ENCODE peak calls at places on chromosomes 4 and X, in six cellular contexts. One of them, this sample, is unnamed.

GRCh38 chr4:138537739-138538138 is 295.6 kb upstream of the SLC7A11 start:
- DNase-seq in progenitor cell of endocrine pancreas: no peak
- DNase-seq in GM06990: no peak
- DNase-seq in HFFc6: no peak
- DNase-seq in GM10248: no peak
- DNase-seq in PC-3: no peak
- DNase-seq in this sample: no peak

GRCh38 chr4:132513491-132513890 is 635.6 kb upstream of the PCDH10 start:
- DNase-seq in PC-3: no peak
- DNase-seq in progenitor cell of endocrine pancreas: no peak
- DNase-seq in HFFc6: no peak
- DNase-seq in GM10248: no peak
- DNase-seq in GM06990: no peak
- DNase-seq in this sample: no peak

GRCh38 chr4:80948995-80949394 is 81.5 kb upstream of the BMP3 start:
- DNase-seq in GM06990: no peak
- DNase-seq in PC-3: no peak
- DNase-seq in HFFc6: no peak
- DNase-seq in GM10248: no peak
- DNase-seq in progenitor cell of endocrine pancreas: no peak
- DNase-seq in this sample: no peak

GRCh38 chr4:83320548-83320947 is 14.1 kb downstream of the HPSE start:
- DNase-seq in HFFc6: peak
- DNase-seq in GM10248: no peak
- DNase-seq in progenitor cell of endocrine pancreas: no peak
- DNase-seq in GM06990: no peak
- DNase-seq in PC-3: peak
- DNase-seq in this sample: peak

GRCh38 chr4:82017680-82018079 is 356.1 kb downstream of the HNRNPD start:
- DNase-seq in GM06990: peak
- DNase-seq in GM10248: peak
- DNase-seq in HFFc6: no peak
- DNase-seq in progenitor cell of endocrine pancreas: no peak
- DNase-seq in PC-3: peak
- DNase-seq in this sample: peak

GRCh38 chrX:22404297-22404696 is 131.6 kb downstream of the CBLL2 start:
- DNase-seq in GM06990: no peak
- DNase-seq in progenitor cell of endocrine pancreas: no peak
- DNase-seq in GM10248: no peak
- DNase-seq in PC-3: no peak
- DNase-seq in HFFc6: no peak
- DNase-seq in this sample: no peak

GRCh38 chrX:122641826-122642225 is 542.3 kb upstream of the GRIA3 start:
- DNase-seq in PC-3: no peak
- DNase-seq in GM10248: no peak
- DNase-seq in GM06990: no peak
- DNase-seq in HFFc6: no peak
- DNase-seq in progenitor cell of endocrine pancreas: no peak
- DNase-seq in this sample: no peak

GRCh38 chr4:140330311-140330900 is 43.0 kb upstream of the SCOC start:
- DNase-seq in PC-3: peak
- DNase-seq in progenitor cell of endocrine pancreas: no peak
- DNase-seq in GM06990: no peak
- DNase-seq in HFFc6: peak
- DNase-seq in GM10248: no peak
- DNase-seq in this sample: peak

GRCh38 chr4:81142744-81143143 is 72.3 kb downstream of the PRKG2 start:
- DNase-seq in GM10248: no peak
- DNase-seq in GM06990: no peak
- DNase-seq in PC-3: no peak
- DNase-seq in HFFc6: no peak
- DNase-seq in progenitor cell of endocrine pancreas: no peak
- DNase-seq in this sample: peak

GRCh38 chr4:104942990-104943758 is 203.5 kb upstream of the TET2 start:
- DNase-seq in HFFc6: no peak
- DNase-seq in progenitor cell of endocrine pancreas: no peak
- DNase-seq in PC-3: no peak
- DNase-seq in GM06990: peak
- DNase-seq in GM10248: no peak
- DNase-seq in this sample: no peak

GRCh38 chr4:7052923-7053715 is 9.9 kb downstream of the TADA2B start:
- DNase-seq in progenitor cell of endocrine pancreas: no peak
- DNase-seq in GM10248: no peak
- DNase-seq in GM06990: no peak
- DNase-seq in PC-3: no peak
- DNase-seq in HFFc6: no peak
- DNase-seq in this sample: no peak

GRCh38 chrX:44234541-44234940 is 108.9 kb downstream of the EFHC2 start:
- DNase-seq in HFFc6: no peak
- DNase-seq in GM06990: no peak
- DNase-seq in PC-3: no peak
- DNase-seq in progenitor cell of endocrine pancreas: no peak
- DNase-seq in GM10248: no peak
- DNase-seq in this sample: no peak

GRCh38 chrX:71994601-71995000 is 84.0 kb downstream of the NHSL2 start:
- DNase-seq in GM10248: no peak
- DNase-seq in GM06990: no peak
- DNase-seq in PC-3: no peak
- DNase-seq in HFFc6: no peak
- DNase-seq in progenitor cell of endocrine pancreas: no peak
- DNase-seq in this sample: no peak

GRCh38 chrX:69268637-69269036 is 103.4 kb upstream of the PJA1 start:
- DNase-seq in GM06990: no peak
- DNase-seq in GM10248: no peak
- DNase-seq in progenitor cell of endocrine pancreas: no peak
- DNase-seq in HFFc6: no peak
- DNase-seq in PC-3: peak
- DNase-seq in this sample: no peak

GRCh38 chr4:105436414-105436813 is 37.4 kb downstream of the PPA2 start:
- DNase-seq in HFFc6: no peak
- DNase-seq in GM06990: no peak
- DNase-seq in GM10248: no peak
- DNase-seq in progenitor cell of endocrine pancreas: no peak
- DNase-seq in PC-3: no peak
- DNase-seq in this sample: no peak

GRCh38 chr4:169649545-169650226 is 29.3 kb downstream of the CLCN3 start:
- DNase-seq in GM10248: no peak
- DNase-seq in HFFc6: no peak
- DNase-seq in PC-3: no peak
- DNase-seq in GM06990: no peak
- DNase-seq in progenitor cell of endocrine pancreas: no peak
- DNase-seq in this sample: no peak

GRCh38 chr4:93617596-93617995 is 211.0 kb upstream of the ATOH1 start:
- DNase-seq in PC-3: no peak
- DNase-seq in GM06990: no peak
- DNase-seq in GM10248: no peak
- DNase-seq in HFFc6: no peak
- DNase-seq in progenitor cell of endocrine pancreas: no peak
- DNase-seq in this sample: peak

GRCh38 chrX:151974336-151975227 is at the start of gene GABRE:
- DNase-seq in GM10248: no peak
- DNase-seq in GM06990: no peak
- DNase-seq in PC-3: no peak
- DNase-seq in HFFc6: no peak
- DNase-seq in progenitor cell of endocrine pancreas: peak
- DNase-seq in this sample: peak

GRCh38 chr4:22514001-22514400 is 1.9 kb downstream of the ADGRA3 start:
- DNase-seq in progenitor cell of endocrine pancreas: no peak
- DNase-seq in PC-3: peak
- DNase-seq in GM06990: no peak
- DNase-seq in GM10248: no peak
- DNase-seq in HFFc6: peak
- DNase-seq in this sample: peak

GRCh38 chr4:112557676-112558411 is 41.9 kb upstream of the NEUROG2 start:
- DNase-seq in GM06990: no peak
- DNase-seq in HFFc6: no peak
- DNase-seq in GM10248: no peak
- DNase-seq in PC-3: no peak
- DNase-seq in progenitor cell of endocrine pancreas: no peak
- DNase-seq in this sample: no peak

GRCh38 chr4:72112514-72113156 is 80.8 kb downstream of the NPFFR2 start:
- DNase-seq in GM10248: peak
- DNase-seq in HFFc6: peak
- DNase-seq in progenitor cell of endocrine pancreas: no peak
- DNase-seq in GM06990: peak
- DNase-seq in PC-3: peak
- DNase-seq in this sample: peak

GRCh38 chr4:81906905-81907304 is 435.2 kb upstream of the RASGEF1B start:
- DNase-seq in HFFc6: no peak
- DNase-seq in progenitor cell of endocrine pancreas: no peak
- DNase-seq in PC-3: no peak
- DNase-seq in GM10248: no peak
- DNase-seq in GM06990: no peak
- DNase-seq in this sample: no peak

GRCh38 chr4:57211131-57211530 is 100.9 kb upstream of the IGFBP7 start:
- DNase-seq in PC-3: no peak
- DNase-seq in HFFc6: no peak
- DNase-seq in GM06990: no peak
- DNase-seq in GM10248: no peak
- DNase-seq in progenitor cell of endocrine pancreas: no peak
- DNase-seq in this sample: no peak
- TF ChIP-seq CTCF in PC-3: peak
- TF ChIP-seq CTCF in HFFc6: no peak
- TF ChIP-seq CTCF in GM06990: no peak
- TF ChIP-seq CTCF in GM10248: no peak
- TF ChIP-seq CTCF in progenitor cell of endocrine pancreas: no peak
- TF ChIP-seq CTCF in this sample: no peak

DNA sequence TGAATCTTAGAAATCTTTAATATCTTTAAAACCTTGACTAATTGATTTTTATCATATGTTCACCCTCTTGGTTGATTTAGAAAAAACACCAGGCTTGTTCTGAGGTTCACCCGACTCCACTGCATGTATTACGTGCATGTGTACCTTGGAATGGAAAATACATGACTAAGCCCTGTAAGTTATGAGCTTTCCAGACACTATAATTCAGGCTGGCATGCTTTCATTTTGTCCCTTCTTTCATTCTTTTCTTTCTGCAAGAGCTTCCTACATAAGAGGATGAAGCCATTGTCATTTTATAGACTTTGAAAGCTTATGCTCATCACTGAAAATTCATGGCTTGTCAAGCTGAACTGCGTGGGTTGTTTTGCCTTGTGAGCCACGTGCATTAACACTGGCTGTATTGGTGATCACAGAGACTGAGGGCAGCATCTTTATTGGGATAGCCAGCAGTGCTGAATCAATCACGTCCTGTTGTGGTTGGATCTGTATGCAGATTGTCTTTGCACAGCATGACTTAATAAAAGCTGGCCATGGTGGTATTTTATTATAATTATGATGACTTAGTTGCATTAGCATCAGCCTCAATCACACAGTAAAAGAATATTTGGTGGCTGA is 141.9 kb downstream of the SLIT2 start:
- DNase-seq in HFFc6: no peak
- DNase-seq in GM10248: no peak
- DNase-seq in GM06990: no peak
- DNase-seq in PC-3: no peak
- DNase-seq in progenitor cell of endocrine pancreas: no peak
- DNase-seq in this sample: no peak
- TF ChIP-seq CTCF in HFFc6: no peak
- TF ChIP-seq CTCF in GM10248: no peak
- TF ChIP-seq CTCF in GM06990: no peak
- TF ChIP-seq CTCF in PC-3: no peak
- TF ChIP-seq CTCF in progenitor cell of endocrine pancreas: no peak
- TF ChIP-seq CTCF in this sample: no peak

GRCh38 chrX:30939928-30940327 is 50.9 kb upstream of the TAB3 start:
- DNase-seq in GM10248: no peak
- DNase-seq in GM06990: no peak
- DNase-seq in PC-3: no peak
- DNase-seq in HFFc6: no peak
- DNase-seq in progenitor cell of endocrine pancreas: no peak
- DNase-seq in this sample: no peak

GRCh38 chrX:30931920-30932319 is 42.9 kb upstream of the TAB3 start:
- DNase-seq in GM06990: no peak
- DNase-seq in PC-3: no peak
- DNase-seq in progenitor cell of endocrine pancreas: no peak
- DNase-seq in HFFc6: no peak
- DNase-seq in GM10248: no peak
- DNase-seq in this sample: no peak

GRCh38 chrX:30938295-30938694 is 49.2 kb upstream of the TAB3 start:
- DNase-seq in PC-3: no peak
- DNase-seq in GM10248: no peak
- DNase-seq in HFFc6: no peak
- DNase-seq in progenitor cell of endocrine pancreas: no peak
- DNase-seq in GM06990: no peak
- DNase-seq in this sample: no peak

GRCh38 chrX:30930679-30931078 is 41.6 kb upstream of the TAB3 start:
- DNase-seq in GM06990: no peak
- DNase-seq in HFFc6: no peak
- DNase-seq in progenitor cell of endocrine pancreas: no peak
- DNase-seq in PC-3: no peak
- DNase-seq in GM10248: no peak
- DNase-seq in this sample: no peak

DNA sequence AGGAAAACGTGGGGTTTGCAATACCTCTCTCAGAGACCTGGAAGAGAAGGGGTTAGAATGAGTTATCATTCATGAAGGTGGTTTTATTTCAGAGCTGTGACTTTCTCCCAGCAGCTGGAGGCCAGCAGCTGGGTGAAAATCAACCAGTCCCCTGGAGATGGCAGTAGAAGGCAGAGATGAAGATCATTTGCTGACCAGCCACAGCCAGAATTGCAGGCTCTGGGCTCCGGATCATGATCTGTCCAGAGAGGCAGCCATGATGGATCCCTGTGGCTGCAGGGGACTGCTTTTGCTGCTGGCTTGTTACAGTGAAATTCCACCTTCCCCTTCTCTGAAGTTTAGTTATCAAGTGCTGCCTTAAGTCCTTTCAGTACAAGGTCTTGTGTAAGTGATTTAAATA is 46.9 kb upstream of the TAB3 start:
- DNase-seq in GM06990: no peak
- DNase-seq in HFFc6: peak
- DNase-seq in PC-3: peak
- DNase-seq in GM10248: no peak
- DNase-seq in progenitor cell of endocrine pancreas: no peak
- DNase-seq in this sample: peak
- TF ChIP-seq CTCF in GM06990: no peak
- TF ChIP-seq CTCF in HFFc6: peak
- TF ChIP-seq CTCF in PC-3: peak
- TF ChIP-seq CTCF in GM10248: no peak
- TF ChIP-seq CTCF in progenitor cell of endocrine pancreas: peak
- TF ChIP-seq CTCF in this sample: peak

GRCh38 chr4:122917731-122918130 is 4.7 kb downstream of the NUDT6 start:
- DNase-seq in progenitor cell of endocrine pancreas: no peak
- DNase-seq in GM10248: no peak
- DNase-seq in PC-3: peak
- DNase-seq in GM06990: no peak
- DNase-seq in HFFc6: no peak
- DNase-seq in this sample: no peak

GRCh38 chr4:122912810-122913575 is 9.4 kb downstream of the NUDT6 start:
- DNase-seq in progenitor cell of endocrine pancreas: no peak
- DNase-seq in GM10248: no peak
- DNase-seq in GM06990: no peak
- DNase-seq in PC-3: peak
- DNase-seq in HFFc6: no peak
- DNase-seq in this sample: no peak

GRCh38 chr4:122914938-122915337 is 7.5 kb downstream of the NUDT6 start:
- DNase-seq in GM06990: no peak
- DNase-seq in progenitor cell of endocrine pancreas: no peak
- DNase-seq in GM10248: no peak
- DNase-seq in HFFc6: peak
- DNase-seq in PC-3: no peak
- DNase-seq in this sample: no peak

GRCh38 chr4:122911588-122911987 is 10.8 kb downstream of the NUDT6 start:
- DNase-seq in HFFc6: no peak
- DNase-seq in PC-3: no peak
- DNase-seq in GM10248: no peak
- DNase-seq in progenitor cell of endocrine pancreas: no peak
- DNase-seq in GM06990: no peak
- DNase-seq in this sample: no peak

GRCh38 chr4:122914292-122914904 is 8.0 kb downstream of the NUDT6 start:
- DNase-seq in progenitor cell of endocrine pancreas: no peak
- DNase-seq in PC-3: peak
- DNase-seq in GM06990: peak
- DNase-seq in GM10248: peak
- DNase-seq in HFFc6: peak
- DNase-seq in this sample: peak
- TF ChIP-seq CTCF in progenitor cell of endocrine pancreas: no peak
- TF ChIP-seq CTCF in PC-3: peak
- TF ChIP-seq CTCF in GM06990: peak
- TF ChIP-seq CTCF in GM10248: peak
- TF ChIP-seq CTCF in HFFc6: peak
- TF ChIP-seq CTCF in this sample: peak

This sample was measured in MCF 10A.